ENCODE peak calls at places on chromosome 11, in nine cellular contexts. J is neural progenitor cell, E is esophagus muscularis mucosa, V is upper lobe of right lung, N is fibroblast of lung, K is stomach, T is psoas muscle, H is right lobe of liver, S is HCT116. M is an unnamed sample.
A peak's percentile ranks its signal among the peaks of the same experiment; 100 is the strongest.

GRCh38 chr11:86692317-86692716 is 19.9 kb upstream of the ME3 start:
- DNase-seq in K (no peak), N (peak; percentile 74), T (no peak), S (no peak), H (no peak), E (no peak), J (no peak), V (no peak), M (no peak)

GRCh38 chr11:73866586-73866996 is 10.1 kb downstream of the COA4 start:
- DNase-seq in V (no peak), J (no peak), K (no peak), N (peak; percentile 90), S (peak; percentile 12), T (no peak), H (no peak), E (no peak), M (no peak)

GRCh38 chr11:72579816-72580647 is 94.2 kb downstream of the PDE2A start:
- DNase-seq in T (peak; percentile 26), N (no peak), E (no peak), V (peak; percentile 45), H (peak; percentile 31), K (no peak), S (no peak), J (no peak), M (peak; percentile 26)

GRCh38 chr11:74462009-74462408 is 5.3 kb downstream of the KCNE3 start:
- DNase-seq in H (peak; percentile 92), J (peak; percentile 40), K (peak; percentile 69), V (peak; percentile 91), N (no peak), T (peak; percentile 88), S (no peak), E (no peak), M (no peak)

GRCh38 chr11:11677672-11678356 is 56.0 kb upstream of the GALNT18 start:
- DNase-seq in V (no peak), S (no peak), T (no peak), K (no peak), J (no peak), H (no peak), N (no peak), E (no peak), M (no peak)

GRCh38 chr11:44505591-44506054 is 59.8 kb upstream of the CD82 start:
- DNase-seq in N (peak; percentile 71), J (no peak), S (no peak), K (no peak), E (no peak), V (no peak), H (no peak), T (no peak), M (no peak)

GRCh38 chr11:117071344-117071787 is 26.9 kb downstream of the SIK3 start:
- DNase-seq in K (peak; percentile 38), J (no peak), V (no peak), T (no peak), E (no peak), H (no peak), S (no peak), N (peak; percentile 30), M (no peak)

GRCh38 chr11:111185259-111185658 is 60.3 kb upstream of the POU2AF2 start:
- DNase-seq in T (no peak), K (no peak), H (no peak), N (no peak), E (no peak), J (no peak), V (no peak), S (no peak), M (no peak)

GRCh38 chr11:132999519-132999918 is 532.8 kb downstream of the OPCML start:
- DNase-seq in V (no peak), K (no peak), S (no peak), E (no peak), H (no peak), J (peak; percentile 36), T (no peak), N (no peak), M (no peak)

GRCh38 chr11:61023086-61024035 is 51.9 kb downstream of the CD6 start:
- DNase-seq in E (no peak), H (no peak), T (no peak), S (no peak), J (no peak), V (no peak), K (peak; percentile 69), N (no peak), M (no peak)

GRCh38 chr11:64566042-64566914 is 24.7 kb upstream of the SLC22A12 start:
- DNase-seq in V (peak; percentile 64), K (peak; percentile 41), N (peak; percentile 80), H (peak; percentile 72), T (no peak), J (peak; percentile 83), E (no peak), S (peak; percentile 92), M (peak; percentile 75)

GRCh38 chr11:46116007-46116711 is 5.1 kb downstream of the PHF21A start:
- DNase-seq in V (no peak), S (no peak), N (no peak), H (no peak), K (no peak), J (no peak), E (no peak), T (no peak), M (no peak)

GRCh38 chr11:94809251-94809650 is 41.1 kb downstream of the AMOTL1 start:
- DNase-seq in H (no peak), K (no peak), T (no peak), V (no peak), J (no peak), E (no peak), S (no peak), N (peak; percentile 63), M (no peak)

GRCh38 chr11:94815705-94816344 is 47.7 kb downstream of the AMOTL1 start:
- DNase-seq in H (no peak), K (no peak), J (peak; percentile 57), E (no peak), V (no peak), S (peak; percentile 58), N (no peak), T (no peak), M (no peak)

GRCh38 chr11:94814238-94814976 is 46.3 kb downstream of the AMOTL1 start:
- DNase-seq in V (no peak), E (no peak), H (no peak), J (no peak), K (no peak), T (no peak), S (no peak), N (no peak), M (no peak)

GRCh38 chr11:94813436-94813720 is 45.2 kb downstream of the AMOTL1 start:
- DNase-seq in H (no peak), J (no peak), K (no peak), V (no peak), E (no peak), N (no peak), S (no peak), T (no peak), M (no peak)
- H3K9me3 ChIP-seq in H (no peaks in the 10 kb centered on the region), J (peaks cover 36% of the 10 kb centered on the region), K (no peaks in the 10 kb centered on the region), V (no peaks in the 10 kb centered on the region), E (no peaks in the 10 kb centered on the region), N (peaks cover 2% of the 10 kb centered on the region), S (peaks cover 3% of the 10 kb centered on the region), T (no peaks in the 10 kb centered on the region), M (peaks cover 19% of the 10 kb centered on the region)

GRCh38 chr11:20056109-20057054 is 103.9 kb downstream of the DBX1 start:
- DNase-seq in J (no peak), T (peak; percentile 80), E (no peak), K (peak; percentile 67), V (no peak), N (peak; percentile 71), H (no peak), S (no peak), M (no peak)

GRCh38 chr11:20053572-20053971 is 106.7 kb downstream of the DBX1 start:
- DNase-seq in K (no peak), H (no peak), E (no peak), J (no peak), S (no peak), N (no peak), V (no peak), T (no peak), M (no peak)

GRCh38 chr11:20057055-20057943 is 103.0 kb downstream of the DBX1 start:
- DNase-seq in J (no peak), E (peak; percentile 89), S (no peak), V (no peak), K (no peak), H (no peak), T (no peak), N (peak; percentile 88), M (no peak)

GRCh38 chr11:20054584-20054983 is 105.7 kb downstream of the DBX1 start:
- DNase-seq in K (no peak), N (no peak), E (no peak), S (no peak), T (no peak), J (no peak), V (no peak), H (no peak), M (no peak)

DNA sequence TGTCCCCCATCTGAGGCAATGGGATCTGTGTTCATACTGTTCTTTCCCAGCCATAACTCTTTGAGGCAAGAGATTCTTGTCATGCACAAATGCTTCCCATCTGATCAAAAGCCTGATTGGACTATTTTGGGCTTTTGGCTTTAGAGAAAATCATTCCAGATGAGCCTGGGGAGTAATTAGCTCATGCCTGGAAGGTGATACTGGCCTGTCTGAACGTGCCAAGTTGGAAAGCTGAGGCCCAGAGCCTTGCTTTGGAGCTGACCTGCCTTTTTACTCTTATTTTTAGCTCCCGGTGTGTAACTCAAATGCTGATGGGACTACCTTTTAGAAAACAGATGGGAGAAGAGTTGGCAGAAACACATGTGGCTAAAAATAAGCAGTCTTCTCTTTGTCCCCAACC is 105.0 kb downstream of the DBX1 start:
- DNase-seq in S (no peak), V (no peak), T (no peak), N (peak; percentile 25), E (no peak), H (no peak), K (no peak), J (no peak), M (no peak)
- H3K36me3 ChIP-seq in S (no peaks in the 10 kb centered on the region), V (peaks cover 41% of the 10 kb centered on the region), T (no peaks in the 10 kb centered on the region), N (peaks cover 16% of the 10 kb centered on the region), E (peaks cover 19% of the 10 kb centered on the region), H (peaks cover 35% of the 10 kb centered on the region), K (peaks cover 78% of the 10 kb centered on the region), J (peaks cover 6% of the 10 kb centered on the region), M (peaks cover 79% of the 10 kb centered on the region)

GRCh38 chr11:93694109-93694508 is 32.6 kb downstream of the CEP295 start:
- DNase-seq in T (no peak), N (no peak), J (no peak), E (no peak), H (no peak), K (no peak), S (no peak), V (no peak), M (no peak)
- TF ChIP-seq CTCF in T (no peak), N (peak; percentile 21), J (peak; percentile 14), E (no peak), H (no peak), K (no peak), S (peak; percentile 39), V (no peak), M (peak; percentile 34)

DNA sequence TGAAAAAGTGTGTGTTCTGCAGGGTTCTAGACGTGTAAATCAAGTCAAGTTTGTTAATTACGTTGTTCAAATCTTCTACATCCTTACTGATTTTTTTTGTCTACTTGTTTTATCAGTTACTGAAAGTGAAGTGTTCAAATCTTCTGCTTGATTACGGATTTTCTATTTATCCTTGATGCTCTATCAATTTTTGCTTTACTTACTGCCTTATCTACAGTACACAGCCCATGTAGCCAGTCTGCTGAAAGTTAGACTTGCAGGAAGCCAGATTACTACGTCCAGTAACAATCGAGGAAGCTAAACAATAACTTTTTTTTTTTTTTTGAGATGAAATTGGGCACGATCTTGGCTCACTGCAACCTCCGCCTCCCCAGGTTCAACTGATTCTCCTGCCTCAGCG is 15.6 kb upstream of the C11orf24 start:
- DNase-seq in T (no peak), H (no peak), N (no peak), S (no peak), K (no peak), J (no peak), E (no peak), V (no peak), M (no peak)
- H3K9me3 ChIP-seq in T (no peaks in the 10 kb centered on the region), H (no peaks in the 10 kb centered on the region), N (no peaks in the 10 kb centered on the region), S (no peaks in the 10 kb centered on the region), K (peaks cover 5% of the 10 kb centered on the region), J (no peaks in the 10 kb centered on the region), E (no peaks in the 10 kb centered on the region), V (no peaks in the 10 kb centered on the region), M (no peaks in the 10 kb centered on the region)